ENCODE peak calls at places on chromosomes 13 and 19, in seven cellular contexts. R is activated T-helper 1 cell treated with Interleukin-2 at 50 U/mL for 16 hours, K is NCI-H2107, O is ovary, D is Daoy, N is kidney tubule cell, C is pancreas. M is an unnamed sample.
A peak's percentile ranks its signal among the peaks of the same experiment; 100 is the strongest.

GRCh38 chr13:98004107-98004506 is 50.6 kb downstream of the IPO5 start:
- DNase-seq in R (no peak), K (no peak), O (no peak), D (no peak), N (no peak), C (no peak), M (no peak)

GRCh38 chr19:13122275-13122878 is 4.3 kb downstream of the NACC1 start:
- DNase-seq in R (no peak), K (no peak), O (no peak), D (no peak), N (no peak), C (no peak), M (no peak)

GRCh38 chr19:35249146-35249847 is 495 bp downstream of the LSR start:
- DNase-seq in R (no peak), K (no peak), O (no peak), D (peak; percentile 38), N (peak; percentile 46), C (peak; percentile 51), M (no peak)

GRCh38 chr13:52127783-52128702 is 830 bp downstream of the NEK5 start:
- DNase-seq in R (peak; percentile 15), K (peak; percentile 8), O (peak; percentile 23), D (peak; percentile 56), N (peak; percentile 79), C (peak; percentile 63), M (peak; percentile 52)

GRCh38 chr13:107764012-107764411 is 451.3 kb downstream of the LIG4 start:
- DNase-seq in R (no peak), K (no peak), O (no peak), D (no peak), N (no peak), C (no peak), M (no peak)

GRCh38 chr13:40780822-40781401 is 8.5 kb upstream of the SLC25A15 start:
- DNase-seq in R (no peak), K (no peak), O (no peak), D (peak; percentile 27), N (no peak), C (no peak), M (peak; percentile 27)

GRCh38 chr13:113883314-113883811 is 19.5 kb upstream of the GAS6 start:
- DNase-seq in R (no peak), K (no peak), O (no peak), D (no peak), N (no peak), C (no peak), M (no peak)

GRCh38 chr13:70253834-70254233 is 145.6 kb upstream of the KLHL1 start:
- DNase-seq in R (no peak), K (peak; percentile 47), O (no peak), D (no peak), N (no peak), C (no peak), M (no peak)

GRCh38 chr13:50170447-50171037 is 155.3 kb downstream of the KCNRG start:
- DNase-seq in R (no peak), K (no peak), O (no peak), D (no peak), N (no peak), C (no peak), M (no peak)

GRCh38 chr13:39559838-39560237 is 43.2 kb downstream of the LHFPL6 start:
- DNase-seq in R (no peak), K (no peak), O (no peak), D (no peak), N (peak; percentile 35), C (no peak), M (no peak)

GRCh38 chr13:39036212-39036611 is 1.7 kb downstream of the PROSER1 start:
- DNase-seq in R (no peak), K (no peak), O (no peak), D (peak; percentile 21), N (peak; percentile 41), C (no peak), M (peak; percentile 13)

GRCh38 chr13:50948576-50948975 is 39.0 kb downstream of the RNASEH2B start:
- DNase-seq in R (no peak), K (no peak), O (no peak), D (no peak), N (no peak), C (no peak), M (no peak)

GRCh38 chr19:4518345-4519171 is at the start of gene PLIN4:
- DNase-seq in R (no peak), K (no peak), O (peak; percentile 94), D (peak; percentile 86), N (peak; percentile 25), C (no peak), M (no peak)

GRCh38 chr19:40565910-40566495 is 10.7 kb upstream of the SHKBP1 start:
- DNase-seq in R (no peak), K (no peak), O (no peak), D (no peak), N (no peak), C (no peak), M (no peak)

GRCh38 chr19:36972594-36972993 is 56.5 kb downstream of the ZNF568 start:
- DNase-seq in R (no peak), K (no peak), O (no peak), D (no peak), N (no peak), C (no peak), M (no peak)

GRCh38 chr13:68076046-68076445 is 845.9 kb upstream of the PCDH9 start:
- DNase-seq in R (no peak), K (no peak), O (no peak), D (no peak), N (no peak), C (no peak), M (no peak)

GRCh38 chr13:46906440-46906839 is 9.6 kb upstream of the HTR2A start:
- DNase-seq in R (no peak), K (no peak), O (no peak), D (no peak), N (no peak), C (no peak), M (no peak)

GRCh38 chr19:28960986-28961705 is 251.8 kb downstream of the UQCRFS1 start:
- DNase-seq in R (no peak), K (no peak), O (no peak), D (peak; percentile 28), N (peak; percentile 98), C (no peak), M (no peak)

GRCh38 chr19:7787141-7787540 is 24.1 kb downstream of the CLEC4M start:
- DNase-seq in R (no peak), K (no peak), O (no peak), D (no peak), N (no peak), C (peak; percentile 52), M (no peak)

GRCh38 chr19:54063350-54064078 is at the start of gene VSTM1:
- DNase-seq in R (no peak), K (no peak), O (no peak), D (no peak), N (no peak), C (no peak), M (no peak)

GRCh38 chr19:14317157-14317556 is 64.1 kb upstream of the ADGRE5 start:
- DNase-seq in R (no peak), K (no peak), O (no peak), D (no peak), N (no peak), C (no peak), M (no peak)

GRCh38 chr19:32875428-32875827 is 5.9 kb upstream of the SLC7A9 start:
- DNase-seq in R (no peak), K (no peak), O (no peak), D (no peak), N (no peak), C (no peak), M (no peak)

GRCh38 chr13:83221256-83221655 is 661.0 kb downstream of the SLITRK1 start:
- DNase-seq in R (no peak), K (no peak), O (no peak), D (no peak), N (peak; percentile 2), C (no peak), M (peak; percentile 24)

GRCh38 chr19:58338825-58339558 is 12.2 kb downstream of the ZSCAN22 start:
- DNase-seq in R (no peak), K (no peak), O (no peak), D (no peak), N (peak; percentile 24), C (no peak), M (no peak)

GRCh38 chr13:99501952-99502310 is 659 bp downstream of the TM9SF2 start:
- DNase-seq in R (no peak), K (no peak), O (no peak), D (peak; percentile 9), N (peak; percentile 49), C (peak; percentile 33), M (peak; percentile 10)

GRCh38 chr19:43560687-43561086 is 14.6 kb downstream of the XRCC1 start:
- DNase-seq in R (no peak), K (no peak), O (no peak), D (peak; percentile 63), N (peak; percentile 30), C (no peak), M (peak; percentile 59)

M was measured in RPMI7951.